ENCODE peak calls at places on chromosome 7, in seven cellular contexts. R is left cardiac atrium; K is activated CD8-positive, alpha-beta memory T cell treated with anti-CD3 and anti-CD28 coated beads, Interleukin-2, amount 50 U/mL, for 4 hours; Q is choroid plexus epithelial cell; S is NCI-H1092 treated with DMSO at 0.1 percent for 48 hours; C is upper lobe of right lung; E is NB4. I is an unnamed sample.

GRCh38 chr7:32511791-32512190 is 16.5 kb downstream of the AVL9 start:
- DNase-seq in R (no peak), K (no peak), Q (peak), S (no peak), C (no peak), E (no peak), I (no peak)

GRCh38 chr7:93228302-93228701 is 2.0 kb upstream of the HEPACAM2 start:
- DNase-seq in R (no peak), K (no peak), Q (peak), S (peak), C (no peak), E (peak), I (peak)

GRCh38 chr7:114857605-114858004 is 64.3 kb upstream of the MDFIC start:
- DNase-seq in R (no peak), K (no peak), Q (peak), S (no peak), C (no peak), E (no peak), I (no peak)

GRCh38 chr7:6577369-6578113 is at the start of gene ZDHHC4:
- DNase-seq in R (peak), K (peak), Q (peak), S (peak), C (peak), E (peak), I (peak)

GRCh38 chr7:50679218-50680007 is 103.3 kb downstream of the GRB10 start:
- DNase-seq in R (no peak), K (no peak), Q (peak), S (peak), C (no peak), E (peak), I (peak)

GRCh38 chr7:68955656-68956055 is 642.6 kb upstream of the AUTS2 start:
- DNase-seq in R (no peak), K (no peak), Q (no peak), S (no peak), C (no peak), E (no peak), I (no peak)

GRCh38 chr7:46485481-46486065 is 564.5 kb upstream of the IGFBP3 start:
- DNase-seq in R (no peak), K (no peak), Q (peak), S (no peak), C (no peak), E (no peak), I (peak)

GRCh38 chr7:134727711-134728110 is 51.7 kb upstream of the CALD1 start:
- DNase-seq in R (no peak), K (no peak), Q (no peak), S (no peak), C (no peak), E (no peak), I (no peak)

GRCh38 chr7:18352339-18353255 is 143.0 kb upstream of the HDAC9 start:
- DNase-seq in R (peak), K (no peak), Q (peak), S (peak), C (no peak), E (peak), I (peak)

GRCh38 chr7:35691827-35692307 is 3.1 kb downstream of the HERPUD2 start:
- DNase-seq in R (no peak), K (no peak), Q (peak), S (no peak), C (no peak), E (peak), I (peak)

GRCh38 chr7:5448378-5449042 is 24.9 kb upstream of the TNRC18 start:
- DNase-seq in R (no peak), K (no peak), Q (no peak), S (no peak), C (no peak), E (no peak), I (no peak)

GRCh38 chr7:128755816-128756476 is 16.8 kb downstream of the CALU start:
- DNase-seq in R (no peak), K (no peak), Q (peak), S (peak), C (no peak), E (no peak), I (peak)

GRCh38 chr7:28986723-28987122 is 28.6 kb upstream of the TRIL start:
- DNase-seq in R (no peak), K (no peak), Q (peak), S (no peak), C (no peak), E (peak), I (peak)

GRCh38 chr7:130982651-130983050 is 248.6 kb upstream of the KLF14 start:
- DNase-seq in R (no peak), K (no peak), Q (no peak), S (no peak), C (no peak), E (no peak), I (no peak)

GRCh38 chr7:89246196-89246595 is 450.7 kb upstream of the TEX47 start:
- DNase-seq in R (no peak), K (no peak), Q (no peak), S (no peak), C (no peak), E (no peak), I (no peak)

GRCh38 chr7:16695621-16696237 is 49.7 kb downstream of the BZW2 start:
- DNase-seq in R (no peak), K (no peak), Q (peak), S (peak), C (no peak), E (peak), I (peak)

GRCh38 chr7:140229591-140230516 is 53.1 kb upstream of the KDM7A start:
- DNase-seq in R (peak), K (peak), Q (no peak), S (no peak), C (no peak), E (no peak), I (no peak)

GRCh38 chr7:136228185-136228584 is 251.0 kb upstream of the MTPN start:
- DNase-seq in R (no peak), K (no peak), Q (no peak), S (no peak), C (no peak), E (no peak), I (peak)

GRCh38 chr7:87216701-87217508 is 2.6 kb downstream of the TMEM243 start:
- DNase-seq in R (no peak), K (no peak), Q (no peak), S (no peak), C (no peak), E (no peak), I (no peak)

GRCh38 chr7:12584940-12585339 is 14.4 kb downstream of the SCIN start:
- DNase-seq in R (no peak), K (no peak), Q (peak), S (no peak), C (no peak), E (peak), I (peak)

GRCh38 chr7:81232084-81232799 is 313.4 kb upstream of the SEMA3C start:
- DNase-seq in R (no peak), K (no peak), Q (no peak), S (peak), C (no peak), E (no peak), I (no peak)

GRCh38 chr7:133479456-133480097 is 226.7 kb downstream of the EXOC4 start:
- DNase-seq in R (no peak), K (no peak), Q (no peak), S (no peak), C (no peak), E (no peak), I (no peak)

GRCh38 chr7:149720372-149721083 is 52.9 kb downstream of the ZNF467 start:
- DNase-seq in R (peak), K (no peak), Q (no peak), S (no peak), C (peak), E (no peak), I (no peak)

GRCh38 chr7:79664884-79665676 is 211.6 kb upstream of the MAGI2 start:
- DNase-seq in R (peak), K (no peak), Q (no peak), S (peak), C (no peak), E (no peak), I (no peak)

GRCh38 chr7:70582921-70583895 is 548.7 kb upstream of the GALNT17 start:
- DNase-seq in R (no peak), K (no peak), Q (no peak), S (peak), C (no peak), E (no peak), I (no peak)

GRCh38 chr7:50812847-50813475 is 30.3 kb upstream of the GRB10 start:
- DNase-seq in R (peak), K (no peak), Q (peak), S (no peak), C (peak), E (no peak), I (peak)

GRCh38 chr7:78296036-78296435 is 497.5 kb downstream of the PHTF2 start:
- DNase-seq in R (no peak), K (no peak), Q (no peak), S (no peak), C (no peak), E (no peak), I (no peak)

GRCh38 chr7:22576941-22577927 is 77.2 kb upstream of the STEAP1B start:
- DNase-seq in R (peak), K (no peak), Q (peak), S (no peak), C (no peak), E (peak), I (peak)

GRCh38 chr7:134276951-134277350 is 39.8 kb downstream of the SLC35B4 start:
- DNase-seq in R (no peak), K (no peak), Q (no peak), S (peak), C (no peak), E (no peak), I (no peak)

GRCh38 chr7:142088022-142088714 is 23.4 kb upstream of the MGAM2 start:
- DNase-seq in R (no peak), K (no peak), Q (no peak), S (peak), C (no peak), E (no peak), I (no peak)

I was measured in fibroblast of villous mesenchyme.